ENCODE peak calls at places on chromosomes 12 and 14, in ten cellular contexts. L, Q, X, D, P, Z, F, I, H and A are unnamed samples. For H3K36me3 and H3K27me3, the result is how much of the 10 kb centered on the place peaks cover.

GRCh38 chr12:49626169-49626835 is 2.9 kb downstream of the PRPF40B start:
- DNase-seq in F (no peak), L (no peak), Q (no peak), Z (no peak), P (no peak), I (no peak), H (no peak), X (no peak), D (no peak), A (no peak)

GRCh38 chr12:71166280-71166679 is 8.5 kb upstream of the TSPAN8 start:
- DNase-seq in H (no peak), F (no peak), D (no peak), Z (no peak), L (no peak), X (no peak), Q (no peak), I (no peak), P (no peak), A (no peak)

GRCh38 chr14:80678436-80678835 is 263.1 kb downstream of the CEP128 start:
- DNase-seq in Q (no peak), I (no peak), H (no peak), D (no peak), F (no peak), X (no peak), Z (no peak), P (peak), L (no peak), A (no peak)

GRCh38 chr14:105091335-105092123 is 26.3 kb upstream of the GPR132 start:
- DNase-seq in D (peak), H (no peak), P (peak), Z (peak), I (no peak), Q (no peak), L (peak), F (peak), X (no peak), A (peak)

GRCh38 chr12:51323317-51323960 is 535 bp downstream of the BIN2 start:
- DNase-seq in I (no peak), F (no peak), Z (no peak), D (no peak), Q (no peak), X (no peak), L (no peak), H (no peak), P (no peak), A (no peak)

GRCh38 chr12:104494816-104495158 is 38.0 kb downstream of the CHST11 start:
- DNase-seq in F (no peak), D (no peak), Q (no peak), Z (no peak), H (no peak), P (no peak), X (no peak), I (no peak), L (no peak), A (no peak)

GRCh38 chr12:88935856-88936255 is 355.6 kb upstream of the KITLG start:
- DNase-seq in Q (no peak), D (no peak), L (no peak), I (no peak), P (peak), Z (no peak), X (no peak), F (no peak), H (no peak), A (no peak)

GRCh38 chr14:95043314-95043713 is 114.0 kb downstream of the DICER1 start:
- DNase-seq in P (no peak), F (no peak), I (no peak), X (no peak), H (no peak), Q (no peak), L (no peak), Z (no peak), D (no peak), A (no peak)

GRCh38 chr12:50102648-50103309 is 1.0 kb upstream of the GPD1 start:
- DNase-seq in X (no peak), L (no peak), Q (no peak), H (no peak), F (peak), Z (no peak), I (no peak), D (no peak), P (no peak), A (no peak)

GRCh38 chr12:57461326-57461903 is 1.8 kb downstream of the GLI1 start:
- DNase-seq in F (peak), L (no peak), P (peak), H (no peak), I (peak), D (peak), X (peak), Q (no peak), Z (no peak), A (peak)

GRCh38 chr12:50990147-50990727 is 35.9 kb downstream of the SLC11A2 start:
- DNase-seq in Q (no peak), Z (no peak), P (no peak), X (no peak), L (no peak), I (no peak), H (no peak), D (no peak), F (no peak), A (no peak)

GRCh38 chr12:29255061-29255460 is 106.0 kb downstream of the FAR2 start:
- DNase-seq in P (no peak), Z (no peak), H (no peak), I (no peak), D (no peak), Q (no peak), F (no peak), L (no peak), X (no peak), A (no peak)

GRCh38 chr12:65170245-65170881 is 980 bp downstream of the LEMD3 start:
- DNase-seq in Z (peak), L (peak), P (peak), F (peak), D (peak), I (no peak), X (peak), Q (no peak), H (no peak), A (peak)

GRCh38 chr12:3931721-3932120 is 58.5 kb upstream of the PARP11 start:
- DNase-seq in P (no peak), L (no peak), I (no peak), Z (no peak), D (no peak), F (no peak), Q (no peak), X (no peak), H (no peak), A (no peak)

GRCh38 chr14:59055439-59056045 is 132.9 kb upstream of the DAAM1 start:
- DNase-seq in I (no peak), Z (no peak), X (peak), F (peak), D (no peak), P (peak), Q (peak), H (no peak), L (peak), A (peak)

GRCh38 chr12:122133192-122133950 is 40.6 kb downstream of the IL31 start:
- DNase-seq in H (no peak), X (peak), P (no peak), L (no peak), Z (no peak), Q (no peak), F (no peak), I (no peak), D (no peak), A (no peak)

GRCh38 chr14:85437143-85437542 is 92.8 kb upstream of the FLRT2 start:
- DNase-seq in P (peak), X (peak), Q (no peak), L (peak), Z (no peak), F (peak), D (no peak), H (no peak), I (no peak), A (no peak)

GRCh38 chr14:64673748-64674147 is 30.5 kb upstream of the PLEKHG3 start:
- DNase-seq in Z (no peak), X (no peak), Q (no peak), L (no peak), P (peak), I (no peak), D (no peak), H (no peak), F (no peak), A (no peak)

GRCh38 chr12:21618566-21618965 is 13.9 kb upstream of the GYS2 start:
- DNase-seq in D (no peak), Q (no peak), Z (no peak), I (no peak), P (no peak), L (no peak), F (no peak), H (no peak), X (no peak), A (no peak)

GRCh38 chr14:91078095-91078737 is 17.8 kb upstream of the RPS6KA5 start:
- DNase-seq in X (no peak), H (no peak), F (no peak), P (no peak), I (no peak), Q (no peak), L (no peak), D (no peak), Z (no peak), A (no peak)

GRCh38 chr12:26327975-26328635 is 132.7 kb downstream of the SSPN start:
- DNase-seq in F (no peak), X (no peak), P (no peak), Z (no peak), L (no peak), D (no peak), I (no peak), Q (no peak), H (no peak), A (no peak)

GRCh38 chr12:132460571-132460970 is 29.4 kb upstream of the FBRSL1 start:
- DNase-seq in Q (no peak), L (peak), D (no peak), X (no peak), F (no peak), I (no peak), P (no peak), H (no peak), Z (no peak), A (no peak)

GRCh38 chr12:89309452-89309802 is 42.9 kb downstream of the DUSP6 start:
- DNase-seq in H (no peak), P (no peak), X (no peak), I (no peak), Q (no peak), Z (no peak), F (no peak), L (no peak), D (no peak), A (no peak)

GRCh38 chr12:113019045-113019444 is 37.5 kb upstream of the DTX1 start:
- DNase-seq in H (no peak), F (no peak), Z (no peak), Q (no peak), P (peak), I (no peak), D (no peak), L (no peak), X (peak), A (no peak)

GRCh38 chr14:96362071-96362964 is 823 bp downstream of the ATG2B start:
- DNase-seq in H (no peak), I (no peak), Q (peak), D (no peak), L (peak), F (peak), X (peak), Z (peak), P (peak), A (peak)

GRCh38 chr12:2183556-2184541 is 131.1 kb downstream of the CACNA1C start:
- DNase-seq in X (no peak), L (no peak), D (no peak), I (no peak), Q (no peak), P (peak), H (no peak), Z (no peak), F (no peak), A (no peak)

GRCh38 chr12:67804168-67804567 is 155.6 kb downstream of the DYRK2 start:
- DNase-seq in I (no peak), F (no peak), D (no peak), H (no peak), Q (no peak), Z (no peak), P (no peak), L (no peak), X (no peak), A (no peak)

GRCh38 chr14:61103541-61104339 is 122.7 kb downstream of the SLC38A6 start:
- DNase-seq in Q (peak), F (peak), X (peak), L (peak), I (no peak), D (peak), H (peak), P (peak), Z (no peak), A (peak)

GRCh38 chr12:130813436-130813835 is 25.6 kb downstream of the STX2 start:
- DNase-seq in Z (no peak), H (no peak), P (no peak), Q (no peak), I (no peak), L (no peak), D (no peak), F (no peak), X (no peak), A (no peak)

GRCh38 chr14:23141706-23142467 is 22.8 kb upstream of the CEBPE start:
- DNase-seq in P (peak), D (peak), F (peak), H (peak), Q (no peak), L (peak), Z (peak), I (no peak), X (no peak), A (peak)

GRCh38 chr14:103472939-103473338 is 49.7 kb downstream of the CKB start:
- DNase-seq in L (no peak), P (peak), I (no peak), H (no peak), Z (no peak), F (no peak), D (no peak), Q (no peak), X (no peak), A (no peak)

GRCh38 chr14:103474893-103475292 is 47.7 kb downstream of the CKB start:
- DNase-seq in I (no peak), L (no peak), Q (no peak), X (no peak), P (no peak), F (no peak), D (no peak), H (no peak), Z (no peak), A (no peak)

GRCh38 chr14:103476631-103477030 is 46.0 kb downstream of the CKB start:
- DNase-seq in X (no peak), F (no peak), H (no peak), P (no peak), I (no peak), L (no peak), D (no peak), Z (no peak), Q (no peak), A (no peak)

GRCh38 chr14:103480595-103480994 is 42.0 kb downstream of the CKB start:
- DNase-seq in D (no peak), P (no peak), Q (no peak), L (no peak), F (no peak), X (no peak), I (no peak), Z (no peak), H (no peak), A (no peak)

GRCh38 chr14:103476065-103476464 is 46.6 kb downstream of the CKB start:
- DNase-seq in X (no peak), Q (no peak), L (no peak), H (no peak), P (no peak), D (no peak), I (no peak), Z (no peak), F (no peak), A (no peak)
- H3K36me3 ChIP-seq in X (under half), Q (under half), L (under half), H (half or more), P (under half), D (under half), I (half or more), Z (under half), F (under half), A (half or more)

GRCh38 chr12:80707830-80708534 is 548 bp downstream of the MYF6 start:
- DNase-seq in I (no peak), D (no peak), X (no peak), F (no peak), L (no peak), Q (no peak), H (no peak), P (no peak), Z (no peak), A (no peak)

GRCh38 chr12:80711866-80712265 is 4.4 kb downstream of the MYF6 start:
- DNase-seq in L (no peak), X (peak), Z (no peak), P (no peak), I (no peak), H (no peak), Q (no peak), F (no peak), D (no peak), A (no peak)

GRCh38 chr12:80710727-80711066 is 3.3 kb downstream of the MYF6 start:
- DNase-seq in Q (no peak), L (no peak), H (no peak), F (no peak), I (no peak), X (no peak), P (no peak), D (no peak), Z (no peak), A (no peak)

GRCh38 chr12:80708535-80709328 is 1.3 kb downstream of the MYF6 start:
- DNase-seq in F (no peak), P (peak), D (no peak), X (no peak), I (no peak), Z (no peak), L (no peak), Q (no peak), H (no peak), A (no peak)

GRCh38 chr12:80709811-80710726 is 2.6 kb downstream of the MYF6 start:
- DNase-seq in Q (peak), X (no peak), H (no peak), F (no peak), I (no peak), D (no peak), P (no peak), Z (no peak), L (peak), A (no peak)
- TF ChIP-seq CTCF in Q (peak), X (peak), H (no peak), F (no peak), I (no peak), D (no peak), P (peak), Z (no peak), L (peak), A (no peak)

GRCh38 chr14:101581806-101582205 is 20.5 kb downstream of the DIO3 start:
- DNase-seq in Q (no peak), X (no peak), L (no peak), D (no peak), Z (no peak), F (no peak), H (no peak), I (no peak), P (no peak), A (no peak)
- H3K27me3 ChIP-seq in Q (under half), X (under half), L (under half), D (under half), Z (under half), F (under half), H (under half), I (under half), P (under half), A (under half)

DNA sequence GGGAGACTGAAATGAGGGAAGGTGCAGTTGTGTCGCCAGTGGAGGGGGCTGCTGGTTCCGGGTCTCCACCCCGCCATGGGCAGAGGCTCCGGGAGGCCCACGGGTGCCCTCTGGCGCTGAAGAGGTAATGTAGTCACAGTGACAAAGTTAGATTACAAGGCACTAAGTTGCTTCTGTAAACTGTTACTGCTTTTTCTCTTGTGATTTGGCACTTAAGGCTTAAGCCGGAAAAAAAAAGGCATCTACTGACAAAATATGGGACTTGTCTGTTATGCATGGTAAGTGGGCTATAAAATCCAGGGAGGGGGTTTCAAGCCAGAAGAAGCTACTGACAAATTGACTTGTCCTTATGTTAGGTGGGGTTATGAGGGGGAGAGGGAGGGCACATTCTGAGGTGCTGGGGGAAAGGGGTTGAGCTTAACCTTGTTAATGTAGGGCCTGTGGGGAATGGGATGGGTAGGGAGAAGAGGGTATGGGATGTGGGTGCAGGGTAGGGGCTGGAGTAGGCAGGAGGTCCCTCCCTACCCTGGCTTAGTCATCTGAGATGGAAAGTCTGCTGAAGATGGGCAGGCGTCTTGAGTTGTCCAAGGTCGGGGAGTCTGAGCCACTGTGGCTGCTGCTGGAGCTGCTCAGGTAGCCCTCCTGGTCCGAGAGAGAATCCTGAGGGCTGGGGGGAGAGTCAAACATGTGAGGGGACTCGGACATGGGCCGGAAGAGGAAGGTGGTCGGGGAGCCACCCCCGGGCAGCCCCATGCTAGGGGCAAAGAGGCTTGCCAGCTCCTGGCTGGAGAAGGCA is 3.7 kb downstream of the ZFP36L1 start:
- DNase-seq in H (no peak), D (peak), P (peak), L (no peak), F (peak), X (peak), I (peak), Q (no peak), Z (peak), A (peak)
- H3K36me3 ChIP-seq in H (under half), D (under half), P (under half), L (under half), F (under half), X (under half), I (under half), Q (under half), Z (under half), A (half or more)